ENCODE peak calls at places on chromosome 5, in seven cellular contexts. W, X, O, H, T, A and Q are unnamed samples.

GRCh38 chr5:74255692-74256091 is 384.8 kb downstream of the ENC1 start:
- DNase-seq in W (no peak), X (no peak), O (no peak), H (no peak), T (no peak), A (no peak), Q (no peak)

GRCh38 chr5:173333900-173334685 is 5.9 kb upstream of the STC2 start:
- DNase-seq in W (no peak), X (no peak), O (no peak), H (no peak), T (no peak), A (no peak), Q (no peak)

GRCh38 chr5:150077996-150078801 is 8.2 kb downstream of the CSF1R start:
- DNase-seq in W (no peak), X (no peak), O (no peak), H (no peak), T (no peak), A (no peak), Q (no peak)

GRCh38 chr5:64486163-64486562 is 19.7 kb upstream of the RGS7BP start:
- DNase-seq in W (no peak), X (no peak), O (no peak), H (no peak), T (no peak), A (no peak), Q (no peak)

GRCh38 chr5:52861368-52861767 is 73.7 kb downstream of the ITGA1 start:
- DNase-seq in W (no peak), X (no peak), O (no peak), H (no peak), T (no peak), A (no peak), Q (no peak)

GRCh38 chr5:140115186-140115500 is 1.2 kb downstream of the PURA start:
- DNase-seq in W (no peak), X (no peak), O (no peak), H (no peak), T (no peak), A (no peak), Q (no peak)

GRCh38 chr5:138953370-138954256 is 78.5 kb upstream of the LRRTM2 start:
- DNase-seq in W (no peak), X (no peak), O (peak), H (no peak), T (no peak), A (peak), Q (peak)

GRCh38 chr5:109328626-109329025 is 81.1 kb downstream of the PJA2 start:
- DNase-seq in W (no peak), X (no peak), O (no peak), H (no peak), T (no peak), A (no peak), Q (no peak)

GRCh38 chr5:169988947-169989346 is 8.7 kb upstream of the INSYN2B start:
- DNase-seq in W (no peak), X (no peak), O (no peak), H (no peak), T (no peak), A (no peak), Q (no peak)